ENCODE peak calls at places on chromosomes 11 and 22, in nine cellular contexts. A, C, M, K, D, E, O, F and S are unnamed samples.

GRCh38 chr22:46303347-46303965 is 6.8 kb downstream of the GTSE1 start:
- DNase-seq in K (no peak), F (no peak), A (no peak), M (no peak), O (no peak), E (no peak), D (no peak), C (no peak), S (no peak)

GRCh38 chr22:50293441-50294318 is 13.8 kb downstream of the PLXNB2 start:
- DNase-seq in K (peak; percentile 90), D (peak; percentile 94), M (no peak), C (no peak), A (no peak), F (peak; percentile 91), E (no peak), O (peak; percentile 85), S (no peak)

GRCh38 chr11:116130122-116130521 is 625.9 kb upstream of the CADM1 start:
- DNase-seq in O (no peak), E (no peak), C (no peak), M (no peak), A (no peak), K (peak; percentile 19), F (no peak), D (no peak), S (no peak)

GRCh38 chr11:94602430-94603372 is 35.5 kb downstream of the PIWIL4 start:
- DNase-seq in D (peak; percentile 67), A (peak; percentile 51), K (no peak), M (peak; percentile 28), C (peak; percentile 23), E (peak; percentile 75), F (peak; percentile 44), O (peak; percentile 65), S (no peak)

GRCh38 chr11:17386331-17387084 is 2.0 kb downstream of the KCNJ11 start:
- DNase-seq in K (peak; percentile 82), M (peak; percentile 65), F (peak; percentile 67), E (no peak), O (peak; percentile 63), D (peak; percentile 80), A (no peak), C (peak; percentile 67), S (no peak)

GRCh38 chr22:44024288-44024908 is at the start of gene PARVB:
- DNase-seq in E (no peak), K (peak; percentile 53), D (no peak), A (peak; percentile 28), O (peak; percentile 17), F (no peak), M (no peak), C (no peak), S (no peak)

GRCh38 chr22:30538280-30538679 is 8.3 kb downstream of the SEC14L6 start:
- DNase-seq in D (no peak), K (no peak), C (no peak), M (no peak), E (no peak), A (no peak), O (no peak), F (no peak), S (no peak)

GRCh38 chr11:35554491-35555237 is 29.2 kb upstream of the PAMR1 start:
- DNase-seq in E (no peak), O (no peak), M (peak; percentile 13), C (no peak), K (no peak), D (no peak), F (no peak), A (no peak), S (no peak)

GRCh38 chr22:30607939-30608338 is 965 bp downstream of the TCN2 start:
- DNase-seq in C (no peak), A (no peak), E (no peak), K (no peak), O (no peak), M (no peak), D (no peak), F (no peak), S (no peak)

GRCh38 chr11:113603277-113604059 is 102.6 kb downstream of the TMPRSS5 start:
- DNase-seq in E (no peak), M (no peak), O (no peak), C (no peak), F (no peak), A (no peak), D (no peak), K (no peak), S (no peak)

GRCh38 chr22:42228480-42228879 is 42.0 kb downstream of the TCF20 start:
- DNase-seq in F (no peak), M (no peak), C (no peak), K (no peak), E (no peak), D (no peak), A (no peak), O (no peak), S (no peak)

GRCh38 chr22:37994049-37994448 is 9.7 kb upstream of the SOX10 start:
- DNase-seq in O (no peak), C (no peak), D (no peak), K (no peak), E (no peak), F (peak; percentile 27), A (no peak), M (no peak), S (no peak)

GRCh38 chr11:120465921-120466534 is 45.5 kb upstream of the GRIK4 start:
- DNase-seq in O (no peak), M (no peak), A (no peak), C (no peak), E (no peak), K (no peak), F (no peak), D (no peak), S (no peak)

GRCh38 chr11:57800444-57801184 is 39.0 kb downstream of the CTNND1 start:
- DNase-seq in E (peak; percentile 56), F (no peak), O (no peak), K (no peak), A (no peak), D (no peak), M (peak; percentile 88), C (peak; percentile 71), S (no peak)

DNA sequence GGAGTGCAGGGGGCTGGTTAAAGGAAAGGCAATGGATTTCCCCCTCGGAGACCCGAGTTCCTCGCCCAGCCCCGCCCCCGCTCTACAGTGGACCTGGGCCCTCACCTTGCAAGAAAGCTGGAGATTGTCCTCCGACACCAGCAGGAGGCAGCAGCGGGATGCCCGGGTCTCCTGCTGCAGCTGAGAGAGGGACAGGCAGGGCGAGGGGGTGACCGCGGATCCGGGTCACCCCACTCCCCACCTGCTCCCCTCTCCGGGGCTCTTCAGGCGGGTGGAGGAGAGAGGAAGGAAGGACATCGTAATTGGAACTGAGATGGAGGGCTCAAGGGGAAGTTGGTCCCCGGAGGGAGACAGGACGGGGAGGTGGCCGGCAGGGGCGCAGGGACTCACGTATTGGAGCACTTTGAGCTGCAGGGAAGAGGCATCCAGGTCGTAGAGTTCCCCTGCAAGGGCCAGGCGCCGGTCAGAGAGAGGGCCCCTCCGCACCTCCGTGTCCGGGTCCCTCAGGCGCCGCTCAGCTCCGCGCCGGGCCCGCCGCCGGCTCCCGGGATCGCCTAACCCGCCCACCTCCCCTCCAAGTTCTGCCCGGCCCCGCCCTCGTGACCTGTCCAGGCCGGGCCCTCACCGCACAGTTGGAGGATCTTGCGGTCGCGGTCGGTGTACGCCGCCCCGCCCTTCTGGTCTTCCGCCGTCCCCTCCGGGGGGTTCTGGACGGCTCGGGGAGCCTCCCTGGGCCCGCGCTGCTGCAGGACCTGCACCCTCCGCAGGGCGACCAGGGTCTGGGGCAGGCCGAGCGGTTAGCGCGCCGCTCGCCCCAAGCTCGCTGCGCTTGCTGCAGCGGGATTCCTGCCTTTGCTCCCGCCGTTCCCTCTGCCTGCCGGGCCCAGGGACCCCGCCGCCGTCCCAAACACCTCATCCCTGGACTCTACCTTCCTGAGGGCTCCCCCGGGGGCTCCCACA is 84.1 kb downstream of the PDE2A start:
- DNase-seq in F (peak; percentile 55), C (peak; percentile 78), K (peak; percentile 88), A (peak; percentile 39), D (peak; percentile 47), E (no peak), M (peak; percentile 92), O (peak; percentile 53), S (no peak)
- TF ChIP-seq EP300 in F (no peak), C (no peak), K (no peak), A (no peak), D (no peak), E (no peak), M (no peak), O (no peak), S (no peak)

DNA sequence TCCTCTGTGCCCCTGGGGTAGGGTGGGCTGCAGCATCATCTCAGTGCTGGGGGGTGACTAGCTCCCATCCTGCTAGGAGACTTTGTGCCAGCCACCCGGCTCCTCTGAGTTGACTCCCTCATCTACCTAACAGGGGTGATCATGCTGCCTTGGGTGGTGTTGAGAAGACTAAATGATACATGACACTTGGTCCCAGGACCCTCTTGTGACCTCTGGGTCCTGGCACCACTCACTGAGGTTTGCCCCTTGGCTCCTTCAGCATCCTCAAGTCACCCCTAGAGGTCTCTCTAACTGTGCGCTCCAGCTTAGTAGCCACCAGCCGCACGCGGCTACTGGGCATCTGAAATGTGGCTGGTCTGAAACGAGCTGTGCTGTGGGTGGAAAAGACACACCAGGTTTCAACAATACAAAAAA is 72.1 kb downstream of the LRRC32 start:
- DNase-seq in A (peak; percentile 33), E (peak; percentile 12), F (no peak), K (peak; percentile 62), O (no peak), D (no peak), M (peak; percentile 73), C (peak; percentile 57), S (no peak)
- TF ChIP-seq EP300 in A (no peak), E (no peak), F (no peak), K (no peak), O (no peak), D (no peak), M (no peak), C (no peak), S (no peak)

GRCh38 chr11:13104619-13105236 is 95.6 kb downstream of the RASSF10 start:
- DNase-seq in M (no peak), E (no peak), A (no peak), F (no peak), C (no peak), O (no peak), K (no peak), D (no peak), S (no peak)

GRCh38 chr11:13102865-13103539 is 93.9 kb downstream of the RASSF10 start:
- DNase-seq in M (no peak), A (no peak), F (no peak), O (no peak), E (no peak), D (no peak), K (no peak), C (no peak), S (no peak)

GRCh38 chr11:13101836-13102574 is 92.9 kb downstream of the RASSF10 start:
- DNase-seq in F (no peak), A (no peak), M (no peak), O (no peak), D (no peak), E (no peak), K (no peak), C (no peak), S (no peak)

GRCh38 chr11:13103962-13104554 is 94.9 kb downstream of the RASSF10 start:
- DNase-seq in F (no peak), E (no peak), O (no peak), D (no peak), C (no peak), A (no peak), M (no peak), K (no peak), S (no peak)

GRCh38 chr11:13102575-13102840 is 93.4 kb downstream of the RASSF10 start:
- DNase-seq in E (no peak), M (no peak), C (no peak), O (no peak), D (no peak), K (no peak), F (no peak), A (no peak), S (no peak)
- TF ChIP-seq EP300 in E (no peak), M (no peak), C (no peak), O (no peak), D (no peak), K (no peak), F (no peak), A (no peak), S (no peak)

GRCh38 chr22:27671413-27671721 is 130.2 kb downstream of the MN1 start:
- DNase-seq in M (no peak), D (no peak), E (no peak), F (no peak), O (no peak), K (no peak), C (no peak), A (no peak), S (no peak)
- TF ChIP-seq EP300 in M (no peak), D (no peak), E (no peak), F (no peak), O (no peak), K (no peak), C (no peak), A (no peak), S (no peak)